ENCODE peak calls at places on chromosome 17, in seven cellular contexts. Q is H9; W is activated naive CD4-positive, alpha-beta T cell treated with anti-CD3 and anti-CD28 coated beads for 36 hours; F is neural crest cell; C is CD4-positive, alpha-beta memory T cell; Y is iris pigment epithelial cell; U is gastrocnemius medialis. Z is an unnamed sample.

GRCh38 chr17:62652251-62653001 is 25.0 kb downstream of the MRC2 start:
- DNase-seq in U (no peak), Y (peak; percentile 69), W (peak; percentile 55), F (no peak), C (peak; percentile 21), Q (no peak), Z (peak; percentile 93)

GRCh38 chr17:81511550-81511799 is 1.1 kb downstream of the ACTG1 start:
- DNase-seq in Q (no peak), C (peak; percentile 16), Y (peak; percentile 24), F (no peak), W (no peak), U (no peak), Z (no peak)

GRCh38 chr17:80862341-80862969 is 129.2 kb upstream of the CHMP6 start:
- DNase-seq in Q (no peak), Y (no peak), C (no peak), F (no peak), U (peak; percentile 14), W (no peak), Z (no peak)

GRCh38 chr17:31677036-31677435 is 182.0 kb downstream of the COPRS start:
- DNase-seq in U (no peak), Q (no peak), C (no peak), W (no peak), F (no peak), Y (no peak), Z (peak; percentile 27)

GRCh38 chr17:67689534-67690177 is 28.1 kb upstream of the NOL11 start:
- DNase-seq in W (peak; percentile 71), F (peak; percentile 62), U (no peak), Y (peak; percentile 57), Q (no peak), C (peak; percentile 60), Z (no peak)

GRCh38 chr17:66524848-66525247 is 222.4 kb downstream of the PRKCA start:
- DNase-seq in Q (no peak), C (no peak), U (no peak), F (no peak), W (peak; percentile 25), Y (no peak), Z (no peak)

GRCh38 chr17:42061641-42062487 is 11.5 kb upstream of the C17orf113 start:
- DNase-seq in W (no peak), Q (no peak), F (no peak), Y (no peak), C (no peak), U (no peak), Z (no peak)

GRCh38 chr17:41633498-41634197 is 9.3 kb upstream of the KRT17 start:
- DNase-seq in F (no peak), U (no peak), Q (no peak), W (no peak), C (no peak), Y (no peak), Z (no peak)

GRCh38 chr17:72699566-72699965 is 392.9 kb downstream of the SLC39A11 start:
- DNase-seq in F (no peak), U (no peak), C (no peak), Y (no peak), Q (no peak), W (no peak), Z (peak; percentile 70)

GRCh38 chr17:63446981-63447687 is 1.0 kb upstream of the CYB561 start:
- DNase-seq in Y (no peak), U (no peak), Q (peak; percentile 83), W (peak; percentile 56), F (no peak), C (peak; percentile 51), Z (peak; percentile 85)

GRCh38 chr17:46795379-46795952 is 23.0 kb downstream of the WNT3 start:
- DNase-seq in U (no peak), Y (peak; percentile 27), C (no peak), F (no peak), Q (no peak), W (no peak), Z (peak; percentile 85)

GRCh38 chr17:7207120-7208001 is 12.3 kb downstream of the DLG4 start:
- DNase-seq in U (no peak), Q (peak; percentile 36), F (no peak), Y (peak; percentile 41), C (no peak), W (no peak), Z (no peak)

GRCh38 chr17:7418472-7419152 is 1.5 kb upstream of the SPEM1 start:
- DNase-seq in W (no peak), C (no peak), U (no peak), Q (no peak), Y (no peak), F (no peak), Z (no peak)

GRCh38 chr17:59154721-59155438 is at the start of gene SKA2:
- DNase-seq in C (no peak), F (peak; percentile 91), Q (no peak), U (no peak), W (peak; percentile 99), Y (peak; percentile 100), Z (no peak)

GRCh38 chr17:75980188-75981018 is 1.4 kb downstream of the TEN1 start:
- DNase-seq in Y (peak; percentile 29), U (no peak), W (no peak), Q (no peak), F (no peak), C (no peak), Z (no peak)

GRCh38 chr17:52828621-52829020 is 670.1 kb upstream of the CA10 start:
- DNase-seq in F (no peak), Y (no peak), C (no peak), U (no peak), W (no peak), Q (no peak), Z (no peak)

GRCh38 chr17:72386619-72387237 is 265.9 kb downstream of the SOX9 start:
- DNase-seq in F (no peak), U (no peak), Q (no peak), C (no peak), W (no peak), Y (no peak), Z (no peak)

GRCh38 chr17:3667366-3668278 is 756 bp downstream of the TAX1BP3 start:
- DNase-seq in Q (peak; percentile 80), W (peak; percentile 14), C (no peak), U (peak; percentile 81), Y (peak; percentile 93), F (peak; percentile 62), Z (peak; percentile 98)

GRCh38 chr17:50055055-50055425 is 870 bp upstream of the ITGA3 start:
- DNase-seq in Q (peak; percentile 91), Y (no peak), W (peak; percentile 54), U (no peak), F (no peak), C (peak; percentile 22), Z (peak; percentile 96)

GRCh38 chr17:77419547-77420475 is 279.0 kb downstream of the SEC14L1 start:
- DNase-seq in Q (peak; percentile 95), U (no peak), F (no peak), Y (peak; percentile 51), C (no peak), W (no peak), Z (peak; percentile 95)

GRCh38 chr17:72943826-72944689 is 148.4 kb downstream of the SLC39A11 start:
- DNase-seq in W (no peak), F (no peak), Y (no peak), C (no peak), U (no peak), Q (no peak), Z (no peak)

GRCh38 chr17:33218657-33219298 is 74.3 kb downstream of the ASIC2 start:
- DNase-seq in C (no peak), W (no peak), U (no peak), F (no peak), Y (no peak), Q (no peak), Z (no peak)

GRCh38 chr17:43665038-43665386 is 3.3 kb upstream of the MEOX1 start:
- DNase-seq in Q (no peak), F (no peak), C (no peak), Y (no peak), W (no peak), U (no peak), Z (no peak)

GRCh38 chr17:37045271-37045946 is 96.7 kb downstream of the AATF start:
- DNase-seq in F (no peak), U (no peak), Y (no peak), Q (no peak), C (no peak), W (no peak), Z (peak; percentile 71)

GRCh38 chr17:44105483-44105882 is 18.0 kb downstream of the HDAC5 start:
- DNase-seq in W (no peak), F (no peak), Q (no peak), Y (no peak), C (no peak), U (peak; percentile 78), Z (peak; percentile 63)

GRCh38 chr17:42315402-42316156 is 27.3 kb downstream of the STAT5A start:
- DNase-seq in U (no peak), C (peak; percentile 54), Y (no peak), W (no peak), Q (no peak), F (no peak), Z (no peak)

GRCh38 chr17:77597421-77598240 is 360.9 kb upstream of the TNRC6C start:
- DNase-seq in C (no peak), W (no peak), Q (peak; percentile 42), Y (no peak), F (no peak), U (no peak), Z (peak; percentile 54)

GRCh38 chr17:38418069-38418692 is 10.1 kb upstream of the ARHGAP23 start:
- DNase-seq in C (no peak), Y (no peak), U (no peak), W (no peak), F (no peak), Q (no peak), Z (no peak)

GRCh38 chr17:79045830-79046500 is 22.0 kb downstream of the C1QTNF1 start:
- DNase-seq in U (peak; percentile 61), Y (peak; percentile 67), F (peak; percentile 77), C (peak; percentile 48), Q (peak; percentile 91), W (peak; percentile 77), Z (peak; percentile 94)

GRCh38 chr17:17050346-17051345 is 8.4 kb downstream of the MPRIP start:
- DNase-seq in F (no peak), Y (no peak), U (peak; percentile 11), Q (peak; percentile 23), C (no peak), W (no peak), Z (peak; percentile 42)

GRCh38 chr17:9684955-9685621 is 39.8 kb downstream of the USP43 start:
- DNase-seq in U (no peak), F (no peak), C (no peak), Y (peak; percentile 34), W (no peak), Q (no peak), Z (no peak)

GRCh38 chr17:6651483-6652452 is at the start of the genes C17orf100 and MED31:
- DNase-seq in Q (peak; percentile 98), C (peak; percentile 93), F (peak; percentile 94), W (peak; percentile 96), U (peak; percentile 94), Y (peak; percentile 89), Z (peak; percentile 99)

GRCh38 chr17:12739500-12739899 is 49.8 kb upstream of the ARHGAP44 start:
- DNase-seq in C (no peak), Q (no peak), W (no peak), Y (no peak), U (no peak), F (no peak), Z (no peak)

GRCh38 chr17:49260922-49261291 is 30.3 kb upstream of the PHOSPHO1 start:
- DNase-seq in U (no peak), Q (no peak), F (no peak), Y (no peak), C (peak; percentile 6), W (no peak), Z (peak; percentile 61)